ENCODE peak calls at places on chromosomes 13 and 19, in eight cellular contexts. D, J, F, K, Y, U, T and B are unnamed samples.

GRCh38 chr19:10911579-10912363 is 16.7 kb downstream of the YIPF2 start:
- DNase-seq in D (no peak), J (no peak), F (no peak), K (no peak), Y (no peak), U (no peak), T (no peak), B (no peak)

GRCh38 chr13:106101201-106101600 is 434.3 kb downstream of the EFNB2 start:
- DNase-seq in D (no peak), J (no peak), F (no peak), K (no peak), Y (no peak), U (no peak), T (no peak), B (peak)

GRCh38 chr13:104683789-104684188 is 1617.6 kb upstream of the SLC10A2 start:
- DNase-seq in D (no peak), J (no peak), F (no peak), K (no peak), Y (no peak), U (no peak), T (no peak), B (peak)

GRCh38 chr13:62293081-62293480 is 877.4 kb upstream of the PCDH20 start:
- DNase-seq in D (no peak), J (no peak), F (no peak), K (no peak), Y (peak), U (no peak), T (no peak), B (peak)

GRCh38 chr19:15248648-15249559 is 16.7 kb upstream of the EPHX3 start:
- DNase-seq in D (no peak), J (no peak), F (peak), K (no peak), Y (peak), U (no peak), T (no peak), B (peak)

GRCh38 chr13:113114511-113115362 is 7.9 kb upstream of the F10 start:
- DNase-seq in D (no peak), J (no peak), F (no peak), K (no peak), Y (no peak), U (no peak), T (no peak), B (no peak)

GRCh38 chr13:110536006-110536693 is 25.4 kb downstream of the RAB20 start:
- DNase-seq in D (no peak), J (no peak), F (no peak), K (no peak), Y (no peak), U (no peak), T (no peak), B (no peak)

GRCh38 chr13:37134411-37135041 is 29.1 kb upstream of the CSNK1A1L start:
- DNase-seq in D (no peak), J (no peak), F (no peak), K (no peak), Y (peak), U (no peak), T (no peak), B (no peak)

GRCh38 chr19:45306522-45307027 is 16.1 kb downstream of the CKM start:
- DNase-seq in D (no peak), J (peak), F (no peak), K (no peak), Y (no peak), U (peak), T (no peak), B (no peak)

GRCh38 chr13:78601124-78601885 is 2.0 kb downstream of the POU4F1 start:
- DNase-seq in D (no peak), J (peak), F (no peak), K (no peak), Y (peak), U (no peak), T (no peak), B (no peak)

GRCh38 chr13:106570354-106570822 is 2.5 kb upstream of the ARGLU1 start:
- DNase-seq in D (no peak), J (peak), F (no peak), K (peak), Y (peak), U (no peak), T (peak), B (no peak)

GRCh38 chr13:110912651-110913051 is 2.2 kb downstream of the ANKRD10 start:
- DNase-seq in D (no peak), J (no peak), F (no peak), K (no peak), Y (peak), U (no peak), T (no peak), B (peak)

GRCh38 chr13:111022886-111023285 is 92.2 kb upstream of the ARHGEF7 start:
- DNase-seq in D (no peak), J (no peak), F (no peak), K (no peak), Y (no peak), U (no peak), T (no peak), B (peak)